ENCODE peak calls at places on chromosomes 1 and 21, in four cellular contexts. One of them, this sample, is unnamed. For H3K36me3, the result is how much of the 10 kb centered on the place peaks cover.

GRCh38 chr1:167373398-167373797 is 144.9 kb downstream of the CD247 start:
- DNase-seq in gastrocnemius medialis: no peak
- DNase-seq in H1: no peak
- DNase-seq in ovary: peak
- DNase-seq in this sample: no peak

GRCh38 chr1:18118078-18118477 is 10.5 kb downstream of the IGSF21 start:
- DNase-seq in H1: no peak
- DNase-seq in ovary: no peak
- DNase-seq in gastrocnemius medialis: peak
- DNase-seq in this sample: no peak

GRCh38 chr1:159977364-159978106 is 23.5 kb upstream of the SLAMF9 start:
- DNase-seq in gastrocnemius medialis: no peak
- DNase-seq in H1: no peak
- DNase-seq in ovary: no peak
- DNase-seq in this sample: no peak

GRCh38 chr1:173418107-173418985 is 58.8 kb upstream of the PRDX6 start:
- DNase-seq in ovary: no peak
- DNase-seq in gastrocnemius medialis: no peak
- DNase-seq in H1: no peak
- DNase-seq in this sample: no peak

GRCh38 chr1:219140308-219140877 is 33.3 kb upstream of the LYPLAL1 start:
- DNase-seq in ovary: no peak
- DNase-seq in H1: no peak
- DNase-seq in gastrocnemius medialis: no peak
- DNase-seq in this sample: no peak

GRCh38 chr1:64952055-64952699 is 14.2 kb downstream of the JAK1 start:
- DNase-seq in ovary: no peak
- DNase-seq in gastrocnemius medialis: no peak
- DNase-seq in H1: no peak
- DNase-seq in this sample: no peak

GRCh38 chr1:10399487-10399917 is 638 bp downstream of the PGD start:
- DNase-seq in H1: no peak
- DNase-seq in ovary: no peak
- DNase-seq in gastrocnemius medialis: no peak
- DNase-seq in this sample: no peak

GRCh38 chr1:21293537-21294265 is 3.4 kb upstream of the ECE1 start:
- DNase-seq in ovary: no peak
- DNase-seq in H1: no peak
- DNase-seq in gastrocnemius medialis: no peak
- DNase-seq in this sample: no peak

GRCh38 chr21:34517491-34518245 is 5.7 kb upstream of the KCNE1 start:
- DNase-seq in H1: no peak
- DNase-seq in gastrocnemius medialis: no peak
- DNase-seq in ovary: no peak
- DNase-seq in this sample: no peak

GRCh38 chr1:35220976-35221375 is 28.0 kb upstream of the SFPQ start:
- DNase-seq in ovary: no peak
- DNase-seq in H1: no peak
- DNase-seq in gastrocnemius medialis: no peak
- DNase-seq in this sample: no peak

GRCh38 chr1:51735746-51736254 is 118.9 kb downstream of the OSBPL9 start:
- DNase-seq in H1: no peak
- DNase-seq in ovary: no peak
- DNase-seq in gastrocnemius medialis: no peak
- DNase-seq in this sample: no peak

GRCh38 chr1:205237526-205238484 is 10.1 kb downstream of the TMCC2 start:
- DNase-seq in ovary: no peak
- DNase-seq in H1: no peak
- DNase-seq in gastrocnemius medialis: no peak
- DNase-seq in this sample: no peak

GRCh38 chr1:151680812-151681211 is 35.8 kb downstream of the CELF3 start:
- DNase-seq in ovary: no peak
- DNase-seq in H1: no peak
- DNase-seq in gastrocnemius medialis: no peak
- DNase-seq in this sample: no peak

GRCh38 chr1:91885331-91885715 is 628 bp downstream of the TGFBR3 start:
- DNase-seq in gastrocnemius medialis: no peak
- DNase-seq in ovary: peak
- DNase-seq in H1: no peak
- DNase-seq in this sample: no peak

GRCh38 chr1:234909851-234910250 is 218.8 kb downstream of the TOMM20 start:
- DNase-seq in ovary: no peak
- DNase-seq in H1: no peak
- DNase-seq in gastrocnemius medialis: no peak
- DNase-seq in this sample: no peak

GRCh38 chr1:182174202-182174855 is 112.8 kb upstream of the ZNF648 start:
- DNase-seq in gastrocnemius medialis: peak
- DNase-seq in H1: no peak
- DNase-seq in ovary: no peak
- DNase-seq in this sample: no peak

GRCh38 chr1:48943826-48944225 is 167.1 kb upstream of the BEND5 start:
- DNase-seq in gastrocnemius medialis: no peak
- DNase-seq in ovary: no peak
- DNase-seq in H1: no peak
- DNase-seq in this sample: no peak

GRCh38 chr1:185373813-185374524 is 56.9 kb upstream of the IVNS1ABP start:
- DNase-seq in H1: no peak
- DNase-seq in ovary: no peak
- DNase-seq in gastrocnemius medialis: peak
- DNase-seq in this sample: no peak

GRCh38 chr1:241551759-241552638 is 19.8 kb downstream of the KMO start:
- DNase-seq in ovary: no peak
- DNase-seq in H1: no peak
- DNase-seq in gastrocnemius medialis: peak
- DNase-seq in this sample: no peak

GRCh38 chr1:97562096-97562495 is 358.7 kb downstream of the DPYD start:
- DNase-seq in ovary: no peak
- DNase-seq in H1: no peak
- DNase-seq in gastrocnemius medialis: no peak
- DNase-seq in this sample: no peak

GRCh38 chr1:204600968-204601367 is 84.6 kb downstream of the LRRN2 start:
- DNase-seq in H1: no peak
- DNase-seq in gastrocnemius medialis: no peak
- DNase-seq in ovary: no peak
- DNase-seq in this sample: no peak

GRCh38 chr1:205783904-205784303 is 8.6 kb upstream of the RAB29 start:
- DNase-seq in ovary: no peak
- DNase-seq in gastrocnemius medialis: peak
- DNase-seq in H1: no peak
- DNase-seq in this sample: no peak

GRCh38 chr1:213523781-213524398 is 463.9 kb upstream of the PROX1 start:
- DNase-seq in ovary: no peak
- DNase-seq in H1: no peak
- DNase-seq in gastrocnemius medialis: no peak
- DNase-seq in this sample: no peak

GRCh38 chr21:41777934-41778815 is 11.3 kb upstream of the RIPK4 start:
- DNase-seq in gastrocnemius medialis: peak
- DNase-seq in H1: peak
- DNase-seq in ovary: peak
- DNase-seq in this sample: peak

GRCh38 chr1:13674386-13674785 is 25.6 kb upstream of the PRDM2 start:
- DNase-seq in H1: no peak
- DNase-seq in gastrocnemius medialis: no peak
- DNase-seq in ovary: no peak
- DNase-seq in this sample: no peak

GRCh38 chr21:38660333-38661295 is 145.1 kb upstream of the ETS2 start:
- DNase-seq in ovary: peak
- DNase-seq in gastrocnemius medialis: no peak
- DNase-seq in H1: peak
- DNase-seq in this sample: peak

GRCh38 chr21:41681336-41681801 is 85.5 kb downstream of the RIPK4 start:
- DNase-seq in gastrocnemius medialis: no peak
- DNase-seq in H1: no peak
- DNase-seq in ovary: no peak
- DNase-seq in this sample: peak

GRCh38 chr1:7087888-7088287 is 302.6 kb downstream of the CAMTA1 start:
- DNase-seq in gastrocnemius medialis: no peak
- DNase-seq in ovary: no peak
- DNase-seq in H1: no peak
- DNase-seq in this sample: no peak

GRCh38 chr1:56197946-56198345 is 381.4 kb downstream of the PLPP3 start:
- DNase-seq in ovary: no peak
- DNase-seq in H1: no peak
- DNase-seq in gastrocnemius medialis: no peak
- DNase-seq in this sample: no peak

GRCh38 chr1:6037338-6037762 is 8.3 kb upstream of the KCNAB2 start:
- DNase-seq in ovary: no peak
- DNase-seq in gastrocnemius medialis: no peak
- DNase-seq in H1: no peak
- DNase-seq in this sample: no peak

GRCh38 chr1:115402753-115403184 is 64.7 kb upstream of the NGF start:
- DNase-seq in ovary: no peak
- DNase-seq in gastrocnemius medialis: no peak
- DNase-seq in H1: no peak
- DNase-seq in this sample: no peak

GRCh38 chr1:159012495-159012894 is 2.8 kb downstream of the IFI16 start:
- DNase-seq in ovary: no peak
- DNase-seq in H1: no peak
- DNase-seq in gastrocnemius medialis: no peak
- DNase-seq in this sample: no peak

GRCh38 chr1:46411601-46412341 is 17.7 kb downstream of the FAAH start:
- DNase-seq in H1: peak
- DNase-seq in gastrocnemius medialis: no peak
- DNase-seq in ovary: no peak
- DNase-seq in this sample: no peak

GRCh38 chr1:51509773-51510172 is 9.3 kb downstream of the EPS15 start:
- DNase-seq in gastrocnemius medialis: no peak
- DNase-seq in H1: no peak
- DNase-seq in ovary: no peak
- DNase-seq in this sample: no peak

GRCh38 chr1:1677718-1678580 is 14.6 kb downstream of the SLC35E2B start:
- DNase-seq in ovary: no peak
- DNase-seq in gastrocnemius medialis: no peak
- DNase-seq in H1: no peak
- DNase-seq in this sample: no peak

DNA sequence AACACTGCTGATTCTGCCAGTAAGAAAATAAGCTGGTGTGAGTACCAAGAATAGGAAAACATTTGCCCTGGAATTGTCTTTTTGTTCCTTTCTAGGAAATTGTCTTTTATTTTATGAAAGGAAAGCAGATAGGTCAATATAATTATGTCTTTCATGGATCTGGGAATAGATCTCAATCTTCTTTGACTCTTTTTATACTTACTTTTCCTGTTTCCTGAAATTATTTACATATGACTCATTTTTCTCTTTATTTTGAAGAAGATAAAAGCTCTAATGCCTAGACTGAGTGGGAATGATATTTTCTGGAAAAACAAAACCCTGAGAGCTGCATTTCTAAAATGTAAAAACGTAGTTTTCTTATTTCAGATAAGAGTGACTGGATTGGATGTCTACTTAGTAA is 100.1 kb downstream of the MAN1A2 start:
- DNase-seq in gastrocnemius medialis: no peak
- DNase-seq in ovary: no peak
- DNase-seq in H1: no peak
- DNase-seq in this sample: no peak
- TF ChIP-seq CTCF in gastrocnemius medialis: no peak
- TF ChIP-seq CTCF in ovary: no peak
- TF ChIP-seq CTCF in H1: no peak
- TF ChIP-seq CTCF in this sample: no peak

DNA sequence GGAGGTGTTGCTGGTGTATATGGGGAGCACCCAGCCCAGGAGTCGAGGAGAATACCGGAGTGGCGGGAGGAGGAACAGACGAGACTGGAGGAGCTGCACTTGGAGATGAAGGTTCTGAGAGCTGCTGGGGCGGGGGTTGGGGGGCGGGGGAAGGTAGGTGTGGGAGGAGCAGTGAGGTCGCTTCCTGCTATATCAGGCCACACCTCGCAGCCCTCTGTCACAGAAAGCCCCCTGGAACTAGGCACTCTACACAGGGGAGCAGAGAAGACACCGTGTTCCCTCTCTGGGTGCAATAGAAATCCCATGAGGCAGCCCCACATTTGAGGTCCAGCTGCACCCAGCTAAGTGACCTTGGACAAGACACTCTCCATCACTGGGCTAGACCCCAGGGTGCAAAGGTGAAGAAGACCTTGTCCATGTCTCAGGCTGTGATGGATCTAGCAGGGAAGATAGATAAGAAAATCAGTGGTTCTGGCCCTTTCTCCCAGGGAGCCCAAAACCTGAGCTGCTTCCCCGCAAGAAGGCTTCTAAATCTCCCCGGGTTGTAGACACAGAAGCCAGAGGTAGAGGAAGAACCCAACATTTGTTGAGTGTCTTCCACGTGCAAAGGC is 155.8 kb upstream of the EDN2 start:
- DNase-seq in gastrocnemius medialis: no peak
- DNase-seq in H1: no peak
- DNase-seq in ovary: no peak
- DNase-seq in this sample: no peak
- H3K36me3 ChIP-seq in gastrocnemius medialis: under half
- H3K36me3 ChIP-seq in H1: under half
- H3K36me3 ChIP-seq in ovary: under half
- H3K36me3 ChIP-seq in this sample: under half

DNA sequence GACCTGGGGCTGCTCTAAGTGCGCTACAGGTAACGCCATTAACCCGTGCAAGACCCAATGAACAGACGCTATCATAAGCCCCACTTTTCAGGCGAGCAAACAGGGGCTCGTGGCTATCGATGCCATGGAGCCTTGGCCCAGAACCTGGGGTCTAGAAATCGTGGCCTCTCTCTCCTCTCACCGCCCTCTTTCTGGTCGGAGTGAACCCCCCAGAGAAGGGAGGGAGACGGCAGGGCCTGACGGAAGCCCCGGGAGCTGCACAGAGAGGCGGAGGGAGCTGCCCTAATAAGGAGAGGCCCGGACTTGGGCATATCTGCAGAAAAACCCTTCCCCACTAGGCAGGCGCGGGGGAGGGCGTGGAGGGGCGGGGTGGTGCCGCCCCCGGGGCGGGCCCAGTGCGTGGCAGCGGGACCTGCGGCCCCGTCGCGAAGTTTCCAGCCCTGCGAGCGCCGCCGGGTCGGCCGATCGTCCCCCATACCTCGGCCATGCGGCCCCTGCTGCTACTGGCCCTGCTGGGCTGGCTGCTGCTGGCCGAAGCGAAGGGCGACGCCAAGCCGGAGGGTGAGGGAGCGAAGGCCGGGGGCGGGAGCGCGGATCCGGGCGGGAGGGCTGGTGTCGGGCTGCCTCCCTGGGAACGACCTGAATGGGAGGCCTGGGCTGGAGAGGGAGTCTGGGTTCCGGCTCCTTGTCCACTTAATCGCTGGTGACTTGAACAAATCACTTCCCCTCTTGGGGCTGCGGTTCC is at the start of gene PLOD1:
- DNase-seq in gastrocnemius medialis: peak
- DNase-seq in H1: peak
- DNase-seq in ovary: peak
- DNase-seq in this sample: peak
- TF ChIP-seq POLR2A in gastrocnemius medialis: peak
- TF ChIP-seq POLR2A in H1: peak
- TF ChIP-seq POLR2A in ovary: no peak
- TF ChIP-seq POLR2A in this sample: no peak

DNA sequence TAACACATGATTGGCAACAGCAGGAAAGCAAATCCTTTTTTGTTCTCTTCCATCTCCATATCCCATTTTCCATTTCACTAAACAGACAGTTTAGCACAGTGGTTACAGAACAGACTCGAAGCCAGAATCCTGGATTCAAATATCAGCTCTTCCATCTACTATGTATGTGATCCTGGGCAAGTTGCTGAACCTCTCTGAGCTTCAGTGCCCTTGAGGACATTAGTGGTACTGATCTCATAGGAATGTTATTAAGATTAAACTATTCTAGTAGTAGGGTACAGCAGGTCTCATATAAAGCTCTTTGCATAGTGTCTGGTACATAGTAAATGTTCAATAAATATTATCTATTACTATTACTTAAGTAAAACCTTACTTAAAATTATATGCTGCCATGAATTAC is 13.8 kb upstream of the HHIPL2 start:
- DNase-seq in gastrocnemius medialis: no peak
- DNase-seq in ovary: no peak
- DNase-seq in H1: no peak
- DNase-seq in this sample: no peak
- TF ChIP-seq CTCF in gastrocnemius medialis: no peak
- TF ChIP-seq CTCF in ovary: no peak
- TF ChIP-seq CTCF in H1: no peak
- TF ChIP-seq CTCF in this sample: no peak